ENCODE peak calls at places on chromosomes 5 and 9, in six cellular contexts. J, L, V, D, Y and M are unnamed samples.

GRCh38 chr5:458547-459353 is 15.8 kb downstream of the EXOC3 start:
- DNase-seq in J (peak), L (peak), V (peak), D (peak), Y (no peak), M (no peak)

GRCh38 chr5:159833088-159833487 is 83.2 kb upstream of the ADRA1B start:
- DNase-seq in J (no peak), L (no peak), V (no peak), D (no peak), Y (no peak), M (no peak)

GRCh38 chr5:174371600-174372094 is 326.1 kb downstream of the NSG2 start:
- DNase-seq in J (no peak), L (peak), V (peak), D (no peak), Y (no peak), M (no peak)

GRCh38 chr9:104992696-104993095 is 64.7 kb upstream of the ABCA1 start:
- DNase-seq in J (no peak), L (peak), V (no peak), D (no peak), Y (no peak), M (no peak)

GRCh38 chr5:178281321-178281720 is 48.7 kb upstream of the PHYKPL start:
- DNase-seq in J (no peak), L (no peak), V (no peak), D (no peak), Y (no peak), M (no peak)

GRCh38 chr5:152503206-152503605 is 98.1 kb upstream of the NMUR2 start:
- DNase-seq in J (no peak), L (no peak), V (no peak), D (no peak), Y (no peak), M (no peak)

GRCh38 chr9:89563511-89564256 is 41.1 kb upstream of the GADD45G start:
- DNase-seq in J (no peak), L (no peak), V (no peak), D (no peak), Y (no peak), M (no peak)

GRCh38 chr9:136532799-136533774 is 12.8 kb downstream of the NOTCH1 start:
- DNase-seq in J (no peak), L (no peak), V (no peak), D (no peak), Y (no peak), M (no peak)

GRCh38 chr5:169299651-169300467 is 1.1 kb downstream of the SLIT3 start:
- DNase-seq in J (no peak), L (no peak), V (peak), D (no peak), Y (no peak), M (no peak)

GRCh38 chr9:98280574-98280973 is 25.1 kb upstream of the TBC1D2 start:
- DNase-seq in J (no peak), L (no peak), V (no peak), D (no peak), Y (no peak), M (no peak)

GRCh38 chr9:113347479-113347878 is 1.9 kb upstream of the BSPRY start:
- DNase-seq in J (no peak), L (no peak), V (no peak), D (no peak), Y (no peak), M (no peak)

GRCh38 chr5:154117930-154118329 is 72.6 kb upstream of the GALNT10 start:
- DNase-seq in J (no peak), L (no peak), V (no peak), D (no peak), Y (no peak), M (no peak)

GRCh38 chr5:173062141-173062540 is 6.0 kb downstream of the CREBRF start:
- DNase-seq in J (no peak), L (no peak), V (no peak), D (no peak), Y (no peak), M (no peak)

GRCh38 chr5:17024686-17025180 is 88.6 kb upstream of the MYO10 start:
- DNase-seq in J (no peak), L (no peak), V (peak), D (no peak), Y (no peak), M (no peak)

GRCh38 chr9:25891534-25891933 is 213.3 kb upstream of the TUSC1 start:
- DNase-seq in J (no peak), L (no peak), V (no peak), D (no peak), Y (no peak), M (no peak)

GRCh38 chr9:77384406-77384805 is 207.1 kb downstream of the VPS13A start:
- DNase-seq in J (no peak), L (no peak), V (no peak), D (no peak), Y (no peak), M (peak)

GRCh38 chr5:3878267-3878666 is 282.6 kb downstream of the IRX1 start:
- DNase-seq in J (no peak), L (no peak), V (no peak), D (no peak), Y (no peak), M (no peak)

GRCh38 chr9:91833096-91833877 is 116.7 kb downstream of the ROR2 start:
- DNase-seq in J (no peak), L (no peak), V (no peak), D (no peak), Y (no peak), M (no peak)

GRCh38 chr5:59893436-59894227 is at the start of gene PDE4D:
- DNase-seq in J (no peak), L (no peak), V (peak), D (peak), Y (no peak), M (no peak)

GRCh38 chr9:35179347-35180271 is 17.8 kb downstream of the UNC13B start:
- DNase-seq in J (no peak), L (no peak), V (peak), D (no peak), Y (no peak), M (no peak)

GRCh38 chr5:165076686-165077085 is 1571.3 kb downstream of the MAT2B start:
- DNase-seq in J (no peak), L (no peak), V (no peak), D (no peak), Y (no peak), M (no peak)

GRCh38 chr5:13771011-13771571 is 173.4 kb downstream of the DNAH5 start:
- DNase-seq in J (no peak), L (peak), V (no peak), D (no peak), Y (no peak), M (no peak)

GRCh38 chr9:131798166-131798565 is 58.3 kb upstream of the RAPGEF1 start:
- DNase-seq in J (no peak), L (no peak), V (no peak), D (no peak), Y (no peak), M (no peak)

GRCh38 chr5:73796164-73797141 is 170.5 kb downstream of the ARHGEF28 start:
- DNase-seq in J (no peak), L (peak), V (peak), D (peak), Y (peak), M (peak)

GRCh38 chr5:157603333-157604190 is 28.0 kb upstream of the ADAM19 start:
- DNase-seq in J (no peak), L (peak), V (peak), D (no peak), Y (no peak), M (peak)

DNA sequence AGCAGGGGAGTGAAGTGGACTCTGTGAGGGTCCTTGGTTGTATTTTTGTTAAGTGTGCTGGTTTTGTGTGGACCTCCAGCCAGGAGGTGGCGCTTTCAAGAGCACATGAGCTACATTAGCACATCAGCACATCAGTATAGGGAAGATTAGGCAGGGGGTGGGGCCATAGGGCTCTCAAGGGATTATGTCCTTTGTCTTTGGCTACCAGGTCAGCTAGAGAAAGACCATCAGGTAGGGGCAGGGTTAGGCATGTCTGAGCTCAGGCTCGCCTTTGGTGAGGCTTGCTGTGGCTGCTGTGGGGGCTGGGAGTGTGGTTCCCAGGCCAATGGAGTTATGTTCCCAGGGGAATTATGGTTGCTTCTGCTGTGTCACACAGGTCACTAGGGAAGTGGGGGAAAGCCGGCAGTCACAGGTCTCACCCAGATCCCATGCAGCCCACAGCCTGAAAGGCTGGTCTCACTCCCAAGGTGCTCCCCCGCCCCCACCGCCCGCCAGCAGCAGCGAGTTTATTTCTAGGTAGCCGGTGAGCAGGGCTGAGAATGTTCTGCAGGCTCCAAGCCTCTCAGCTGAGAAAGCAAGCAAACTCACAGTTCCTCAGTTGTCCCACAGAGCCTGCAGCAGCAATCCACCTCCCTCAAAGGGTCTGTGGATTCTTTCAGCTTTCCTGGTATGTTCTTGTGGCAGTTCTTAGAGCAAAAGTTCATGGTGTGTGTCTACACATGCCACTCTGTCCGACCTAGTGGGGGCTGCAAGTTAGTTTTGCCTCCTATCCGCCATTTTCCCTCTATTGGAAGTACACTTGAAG is 13.7 kb downstream of the OR1J1 start:
- DNase-seq in J (no peak), L (no peak), V (no peak), D (no peak), Y (no peak), M (no peak)
- H3K4me3 ChIP-seq in J (peak), L (no peak), V (no peak), D (peak), Y (no peak), M (peak)

GRCh38 chr9:110114086-110114887 is 93.7 kb downstream of the C9orf152 start:
- DNase-seq in J (no peak), L (no peak), V (no peak), D (no peak), Y (no peak), M (no peak)
- H3K4me3 ChIP-seq in J (no peak), L (no peak), V (no peak), D (peak), Y (no peak), M (no peak)

DNA sequence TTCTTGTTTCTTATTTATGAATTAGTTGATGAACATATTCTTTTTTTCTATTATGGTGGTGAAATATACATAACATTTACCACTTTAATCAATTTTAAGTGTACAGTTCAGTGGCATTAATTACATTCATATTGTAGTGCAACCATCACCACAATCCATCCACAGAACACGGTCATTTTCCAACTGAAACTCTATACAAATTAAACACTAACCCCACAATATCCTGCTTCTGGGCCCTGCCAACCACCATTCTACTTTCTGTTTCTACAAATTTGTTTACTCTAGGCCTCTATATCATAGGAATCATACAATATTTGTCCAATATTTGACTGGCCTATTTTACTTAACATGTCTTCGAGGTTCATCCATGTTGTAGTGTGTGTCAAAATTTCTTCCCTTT is 7.3 kb downstream of the GCNT4 start:
- DNase-seq in J (no peak), L (no peak), V (no peak), D (no peak), Y (no peak), M (no peak)
- H3K4me3 ChIP-seq in J (no peak), L (no peak), V (no peak), D (no peak), Y (no peak), M (no peak)

GRCh38 chr5:32312194-32312681 is 501 bp downstream of the MTMR12 start:
- DNase-seq in J (no peak), L (no peak), V (peak), D (peak), Y (peak), M (no peak)
- H3K4me3 ChIP-seq in J (peak), L (peak), V (peak), D (peak), Y (peak), M (peak)

GRCh38 chr5:133233616-133234015 is 181.8 kb downstream of the HSPA4 start:
- DNase-seq in J (no peak), L (no peak), V (no peak), D (no peak), Y (no peak), M (no peak)
- H3K4me3 ChIP-seq in J (no peak), L (no peak), V (no peak), D (no peak), Y (no peak), M (no peak)